ENCODE peak calls at places on chromosome 7, in five cellular contexts. L is fibroblast of lung; C is OCI-LY7; J is CD4-positive, alpha-beta T cell; A is cardiac fibroblast. F is an unnamed sample.

GRCh38 chr7:123916240-123916724 is 8.8 kb upstream of the SPAM1 start:
- DNase-seq in L (peak), C (peak), J (no peak), A (peak), F (no peak)

GRCh38 chr7:117679120-117679519 is 194.1 kb downstream of the CTTNBP2 start:
- DNase-seq in A (no peak), J (no peak), L (no peak), C (no peak), F (no peak)

GRCh38 chr7:46524350-46524749 is 603.3 kb upstream of the IGFBP3 start:
- DNase-seq in J (no peak), A (no peak), C (no peak), L (no peak), F (no peak)

GRCh38 chr7:143314107-143314506 is 1.8 kb upstream of the CLCN1 start:
- DNase-seq in L (no peak), A (no peak), J (no peak), C (no peak), F (no peak)

GRCh38 chr7:130962109-130962508 is 228.1 kb upstream of the KLF14 start:
- DNase-seq in L (no peak), C (no peak), J (no peak), A (no peak), F (no peak)

GRCh38 chr7:92877367-92877766 is 41.0 kb upstream of the CDK6 start:
- DNase-seq in A (no peak), C (no peak), L (no peak), J (no peak), F (no peak)

GRCh38 chr7:112556633-112557032 is 75.8 kb downstream of the LSMEM1 start:
- DNase-seq in A (no peak), J (no peak), L (no peak), C (peak), F (peak)

GRCh38 chr7:149714910-149715471 is 58.4 kb downstream of the ZNF467 start:
- DNase-seq in J (no peak), C (no peak), A (peak), L (no peak), F (no peak)

GRCh38 chr7:55132890-55133551 is 114.2 kb downstream of the EGFR start:
- DNase-seq in J (no peak), C (no peak), A (peak), L (peak), F (peak)

GRCh38 chr7:26376208-26376917 is 84.7 kb downstream of the SNX10 start:
- DNase-seq in L (no peak), A (no peak), C (peak), J (no peak), F (no peak)

GRCh38 chr7:31917256-31917655 is 153.0 kb downstream of the PDE1C start:
- DNase-seq in J (no peak), A (no peak), C (no peak), L (no peak), F (no peak)

GRCh38 chr7:923108-924041 is 31.1 kb downstream of the ADAP1 start:
- DNase-seq in C (peak), J (peak), A (peak), L (peak), F (no peak)

GRCh38 chr7:55308186-55308929 is 56.8 kb upstream of the LANCL2 start:
- DNase-seq in L (peak), A (peak), J (no peak), C (no peak), F (peak)

GRCh38 chr7:140316165-140316661 is 82.1 kb downstream of the SLC37A3 start:
- DNase-seq in L (peak), C (no peak), J (no peak), A (peak), F (peak)

GRCh38 chr7:139292821-139293220 is 48.3 kb upstream of the FMC1 start:
- DNase-seq in A (no peak), L (no peak), C (no peak), J (no peak), F (no peak)

GRCh38 chr7:35004531-35005096 is 32.7 kb downstream of the DPY19L1 start:
- DNase-seq in J (no peak), L (peak), C (no peak), A (no peak), F (peak)

GRCh38 chr7:20141666-20142065 is 75.5 kb downstream of the MACC1 start:
- DNase-seq in L (peak), J (no peak), A (peak), C (no peak), F (no peak)

GRCh38 chr7:114973147-114973546 is 51.3 kb downstream of the MDFIC start:
- DNase-seq in L (peak), J (no peak), C (no peak), A (peak), F (peak)

GRCh38 chr7:137774793-137775201 is 72.0 kb downstream of the DGKI start:
- DNase-seq in C (no peak), J (no peak), L (peak), A (peak), F (no peak)

GRCh38 chr7:253491-254336 is 36.3 kb upstream of the FOXL3 start:
- DNase-seq in A (no peak), J (no peak), L (no peak), C (no peak), F (no peak)

GRCh38 chr7:149321978-149322541 is 60.1 kb downstream of the ZNF783 start:
- DNase-seq in C (no peak), L (peak), A (peak), J (no peak), F (no peak)

GRCh38 chr7:47677664-47678063 is 95.8 kb upstream of the TNS3 start:
- DNase-seq in L (peak), C (no peak), A (peak), J (no peak), F (no peak)

GRCh38 chr7:142385528-142386340 is 127.9 kb upstream of the PRSS58 start:
- DNase-seq in J (no peak), C (peak), L (peak), A (peak), F (peak)

GRCh38 chr7:80520199-80520598 is 8.3 kb upstream of the GNAT3 start:
- DNase-seq in C (no peak), J (no peak), L (no peak), A (no peak), F (no peak)

GRCh38 chr7:80624763-80625162 is 13.7 kb upstream of the CD36 start:
- DNase-seq in C (no peak), L (no peak), J (no peak), A (no peak), F (no peak)

GRCh38 chr7:17640730-17641377 is 299.4 kb downstream of the SNX13 start:
- DNase-seq in J (no peak), A (peak), C (peak), L (peak), F (no peak)

GRCh38 chr7:106376026-106376799 is 91.4 kb upstream of the NAMPT start:
- DNase-seq in J (no peak), C (no peak), A (no peak), L (peak), F (no peak)

GRCh38 chr7:46534593-46535271 is 613.7 kb upstream of the IGFBP3 start:
- DNase-seq in C (no peak), J (no peak), L (peak), A (peak), F (peak)

GRCh38 chr7:48360574-48360973 is 189.3 kb downstream of the ABCA13 start:
- DNase-seq in C (no peak), J (no peak), L (peak), A (no peak), F (no peak)

GRCh38 chr7:142817506-142817905 is 37.4 kb upstream of the EPHB6 start:
- DNase-seq in A (no peak), C (no peak), J (no peak), L (no peak), F (no peak)